ENCODE peak calls at places on chromosome 19, in seven cellular contexts. Q is GM19239, E is SJSA1, I is bronchial epithelial cell, Z is NCI-H2081, O is nucleus accumbens, F is B cell. M is an unnamed sample.

GRCh38 chr19:43731346-43731745 is 15.5 kb downstream of the IRGC start:
- DNase-seq in Q (no peak), E (no peak), I (no peak), Z (no peak), O (no peak), F (no peak), M (no peak)

GRCh38 chr19:2455481-2456300 is 1.1 kb downstream of the LMNB2 start:
- DNase-seq in Q (peak), E (no peak), I (no peak), Z (peak), O (no peak), F (peak), M (peak)

GRCh38 chr19:40921005-40921897 is 39.2 kb upstream of the CYP2A7 start:
- DNase-seq in Q (no peak), E (peak), I (peak), Z (no peak), O (no peak), F (no peak), M (no peak)

GRCh38 chr19:588758-589692 is 656 bp upstream of the HCN2 start:
- DNase-seq in Q (no peak), E (no peak), I (no peak), Z (peak), O (peak), F (no peak), M (no peak)

GRCh38 chr19:46351241-46352041 is 4.6 kb downstream of the PPP5C start:
- DNase-seq in Q (no peak), E (peak), I (peak), Z (no peak), O (no peak), F (no peak), M (no peak)

GRCh38 chr19:4134351-4134750 is 10.4 kb upstream of the MAP2K2 start:
- DNase-seq in Q (no peak), E (no peak), I (no peak), Z (no peak), O (no peak), F (no peak), M (no peak)

GRCh38 chr19:18306903-18307681 is 15.8 kb downstream of the LSM4 start:
- DNase-seq in Q (no peak), E (no peak), I (no peak), Z (no peak), O (no peak), F (peak), M (no peak)

GRCh38 chr19:51091895-51092873 is 9.5 kb upstream of the KLK14 start:
- DNase-seq in Q (no peak), E (no peak), I (no peak), Z (no peak), O (no peak), F (no peak), M (no peak)

GRCh38 chr19:16527971-16528521 is 14.2 kb downstream of the CHERP start:
- DNase-seq in Q (no peak), E (no peak), I (no peak), Z (no peak), O (no peak), F (no peak), M (no peak)

GRCh38 chr19:1855040-1855827 is 7.0 kb upstream of the REXO1 start:
- DNase-seq in Q (peak), E (peak), I (peak), Z (no peak), O (peak), F (peak), M (peak)

GRCh38 chr19:35140898-35141626 is 2.0 kb upstream of the FXYD7 start:
- DNase-seq in Q (peak), E (peak), I (peak), Z (peak), O (peak), F (peak), M (peak)

GRCh38 chr19:10927691-10928562 is 512 bp downstream of the YIPF2 start:
- DNase-seq in Q (no peak), E (no peak), I (no peak), Z (no peak), O (no peak), F (no peak), M (no peak)

GRCh38 chr19:31491246-31491645 is 142.0 kb upstream of the TSHZ3 start:
- DNase-seq in Q (no peak), E (no peak), I (no peak), Z (no peak), O (no peak), F (no peak), M (no peak)